ENCODE peak calls at places on chromosomes 2 and 18, in five cellular contexts. I is mammary epithelial cell, L is choroid plexus epithelial cell, Y is MM.1S, F is cardiac muscle cell. D is an unnamed sample.

GRCh38 chr2:19614066-19614465 is 255.6 kb upstream of the OSR1 start:
- DNase-seq in Y (no peak), F (no peak), I (peak), L (no peak), D (no peak)

GRCh38 chr2:238286551-238286950 is 1.9 kb downstream of the PER2 start:
- DNase-seq in Y (no peak), I (peak), F (peak), L (peak), D (no peak)

GRCh38 chr18:7021994-7022840 is 95.4 kb downstream of the LAMA1 start:
- DNase-seq in I (peak), Y (peak), L (peak), F (peak), D (no peak)

GRCh38 chr18:69580107-69580506 is 179.4 kb downstream of the DOK6 start:
- DNase-seq in F (peak), Y (peak), L (peak), I (no peak), D (peak)

GRCh38 chr2:9081750-9082149 is 78.3 kb upstream of the MBOAT2 start:
- DNase-seq in I (no peak), Y (no peak), F (no peak), L (no peak), D (no peak)

GRCh38 chr2:8849322-8849721 is 11.9 kb upstream of the KIDINS220 start:
- DNase-seq in Y (no peak), F (peak), L (peak), I (peak), D (no peak)

GRCh38 chr18:8818982-8819381 is 113.6 kb downstream of the MTCL1 start:
- DNase-seq in I (no peak), L (no peak), F (no peak), Y (no peak), D (no peak)

GRCh38 chr2:9329497-9329896 is 93.8 kb downstream of the ITGB1BP1 start:
- DNase-seq in F (no peak), Y (no peak), L (no peak), I (no peak), D (no peak)

GRCh38 chr2:109385506-109385905 is 228.3 kb downstream of the SEPTIN10 start:
- DNase-seq in Y (no peak), L (no peak), I (no peak), F (no peak), D (no peak)

GRCh38 chr2:239319261-239319661 is 81.6 kb downstream of the HDAC4 start:
- DNase-seq in I (no peak), Y (peak), F (no peak), L (peak), D (no peak)

GRCh38 chr2:58594175-58594574 is 353.1 kb upstream of the FANCL start:
- DNase-seq in Y (no peak), L (peak), F (no peak), I (no peak), D (no peak)

GRCh38 chr2:47651296-47651695 is 131.6 kb upstream of the MSH6 start:
- DNase-seq in F (no peak), L (no peak), I (no peak), Y (no peak), D (no peak)

GRCh38 chr2:143452817-143453462 is 323.7 kb downstream of the ARHGAP15 start:
- DNase-seq in L (no peak), Y (no peak), I (no peak), F (no peak), D (no peak)

GRCh38 chr2:119638891-119639539 is 40.0 kb upstream of the TMEM177 start:
- DNase-seq in Y (no peak), I (no peak), F (peak), L (peak), D (no peak)

GRCh38 chr2:121285077-121285449 is at the start of gene TFCP2L1:
- DNase-seq in F (peak), I (peak), L (peak), Y (no peak), D (no peak)

GRCh38 chr2:121282800-121283382 is 2.1 kb downstream of the TFCP2L1 start:
- DNase-seq in Y (no peak), I (no peak), F (no peak), L (no peak), D (no peak)

GRCh38 chr2:121284424-121285076 is 452 bp downstream of the TFCP2L1 start:
- DNase-seq in Y (no peak), I (peak), L (no peak), F (no peak), D (no peak)

GRCh38 chr2:121281694-121282093 is 3.3 kb downstream of the TFCP2L1 start:
- DNase-seq in L (no peak), F (no peak), Y (no peak), I (no peak), D (no peak)

GRCh38 chr2:121283670-121284245 is 1.2 kb downstream of the TFCP2L1 start:
- DNase-seq in Y (no peak), L (no peak), I (peak), F (no peak), D (no peak)
- H3K4me3 ChIP-seq in Y (no peak), L (no peak), I (peak), F (no peak), D (no peak)

GRCh38 chr2:677056-677949 is at the start of gene TMEM18:
- DNase-seq in Y (peak), L (peak), F (peak), I (peak), D (peak)
- TF ChIP-seq CTCF in Y (peak), L (peak), F (peak), I (peak), D (peak)

GRCh38 chr2:231621051-231621879 is 28.6 kb downstream of the TEX44 start:
- DNase-seq in Y (no peak), L (peak), I (no peak), F (peak), D (no peak)
- H3K4me3 ChIP-seq in Y (no peak), L (peak), I (no peak), F (no peak), D (no peak)

GRCh38 chr2:166419616-166419934 is 43.8 kb upstream of the SCN9A start:
- DNase-seq in L (peak), Y (peak), F (peak), I (peak), D (no peak)

GRCh38 chr2:166413255-166413654 is 37.5 kb upstream of the SCN9A start:
- DNase-seq in F (peak), Y (no peak), I (no peak), L (peak), D (no peak)

GRCh38 chr2:166418853-166419615 is 43.3 kb upstream of the SCN9A start:
- DNase-seq in I (no peak), Y (no peak), L (no peak), F (no peak), D (no peak)

DNA sequence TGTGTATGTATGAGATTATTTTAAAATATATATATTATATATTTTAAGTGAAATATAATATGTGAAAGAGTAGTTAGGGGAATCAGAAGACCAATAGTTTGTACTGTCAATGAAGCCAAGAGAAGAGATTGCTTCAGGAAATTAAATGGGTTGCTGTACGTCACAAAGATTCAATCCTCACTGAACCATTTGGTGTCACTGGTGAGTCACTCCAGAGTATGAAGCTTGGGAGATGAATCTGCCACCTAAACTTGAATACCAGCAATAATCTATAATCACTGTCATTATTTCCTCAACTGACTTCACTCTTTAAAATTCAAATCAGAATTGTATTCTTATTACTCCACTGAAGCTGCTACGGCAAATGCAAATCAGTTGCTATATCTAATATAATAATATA is 41.9 kb upstream of the SCN9A start:
- DNase-seq in L (peak), F (peak), I (peak), Y (peak), D (no peak)
- TF ChIP-seq CTCF in L (peak), F (peak), I (no peak), Y (no peak), D (peak)

D was measured in GM12864.